ENCODE peak calls at places on chromosomes 13 and 19, in ten cellular contexts. One of them, this sample, is unnamed.

GRCh38 chr19:16274466-16274865 is 50.2 kb upstream of the KLF2 start:
- DNase-seq in K562: no peak
- DNase-seq in MM.1S: no peak
- DNase-seq in brain microvascular endothelial cell: no peak
- DNase-seq in left lung: no peak
- DNase-seq in kidney: no peak
- DNase-seq in endodermal cell: no peak
- DNase-seq in testis: peak; percentile 56
- DNase-seq in IMR-90: no peak
- DNase-seq in body of pancreas: no peak
- DNase-seq in this sample: no peak

GRCh38 chr19:27392027-27392632 is 1820.8 kb downstream of the UQCRFS1 start:
- DNase-seq in K562: no peak
- DNase-seq in MM.1S: no peak
- DNase-seq in brain microvascular endothelial cell: no peak
- DNase-seq in left lung: peak; percentile 20
- DNase-seq in kidney: no peak
- DNase-seq in endodermal cell: peak; percentile 20
- DNase-seq in testis: no peak
- DNase-seq in IMR-90: no peak
- DNase-seq in body of pancreas: no peak
- DNase-seq in this sample: no peak

GRCh38 chr13:26787961-26788360 is 27.4 kb upstream of the GPR12 start:
- DNase-seq in K562: no peak
- DNase-seq in MM.1S: no peak
- DNase-seq in brain microvascular endothelial cell: no peak
- DNase-seq in left lung: no peak
- DNase-seq in kidney: no peak
- DNase-seq in endodermal cell: no peak
- DNase-seq in testis: no peak
- DNase-seq in IMR-90: no peak
- DNase-seq in body of pancreas: no peak
- DNase-seq in this sample: no peak

GRCh38 chr13:85659493-85659892 is 139.7 kb downstream of the SLITRK6 start:
- DNase-seq in K562: no peak
- DNase-seq in MM.1S: no peak
- DNase-seq in brain microvascular endothelial cell: no peak
- DNase-seq in left lung: no peak
- DNase-seq in kidney: no peak
- DNase-seq in endodermal cell: no peak
- DNase-seq in testis: no peak
- DNase-seq in IMR-90: peak; percentile 53
- DNase-seq in body of pancreas: no peak
- DNase-seq in this sample: no peak

GRCh38 chr13:51802601-51803000 is 1.4 kb downstream of the DHRS12 start:
- DNase-seq in K562: no peak
- DNase-seq in MM.1S: no peak
- DNase-seq in brain microvascular endothelial cell: no peak
- DNase-seq in left lung: no peak
- DNase-seq in kidney: no peak
- DNase-seq in endodermal cell: peak; percentile 48
- DNase-seq in testis: no peak
- DNase-seq in IMR-90: no peak
- DNase-seq in body of pancreas: no peak
- DNase-seq in this sample: no peak

GRCh38 chr13:42574011-42574410 is at the start of gene TNFSF11:
- DNase-seq in K562: no peak
- DNase-seq in MM.1S: no peak
- DNase-seq in brain microvascular endothelial cell: no peak
- DNase-seq in left lung: no peak
- DNase-seq in kidney: peak; percentile 71
- DNase-seq in endodermal cell: peak; percentile 85
- DNase-seq in testis: no peak
- DNase-seq in IMR-90: no peak
- DNase-seq in body of pancreas: no peak
- DNase-seq in this sample: no peak

GRCh38 chr13:19864018-19864338 is 529 bp upstream of the ZMYM5 start:
- DNase-seq in K562: peak; percentile 65
- DNase-seq in MM.1S: peak; percentile 38
- DNase-seq in brain microvascular endothelial cell: peak; percentile 56
- DNase-seq in left lung: peak; percentile 84
- DNase-seq in kidney: peak; percentile 95
- DNase-seq in endodermal cell: no peak
- DNase-seq in testis: peak; percentile 67
- DNase-seq in IMR-90: no peak
- DNase-seq in body of pancreas: peak; percentile 63
- DNase-seq in this sample: no peak

GRCh38 chr13:101499406-101499805 is 46.9 kb downstream of the ITGBL1 start:
- DNase-seq in K562: no peak
- DNase-seq in MM.1S: no peak
- DNase-seq in brain microvascular endothelial cell: no peak
- DNase-seq in left lung: no peak
- DNase-seq in kidney: no peak
- DNase-seq in endodermal cell: no peak
- DNase-seq in testis: no peak
- DNase-seq in IMR-90: peak; percentile 10
- DNase-seq in body of pancreas: no peak
- DNase-seq in this sample: no peak

GRCh38 chr19:53518716-53519115 is 19.2 kb upstream of the ZNF331 start:
- DNase-seq in K562: no peak
- DNase-seq in MM.1S: no peak
- DNase-seq in brain microvascular endothelial cell: no peak
- DNase-seq in left lung: no peak
- DNase-seq in kidney: no peak
- DNase-seq in endodermal cell: no peak
- DNase-seq in testis: peak; percentile 72
- DNase-seq in IMR-90: no peak
- DNase-seq in body of pancreas: no peak
- DNase-seq in this sample: no peak

GRCh38 chr19:53521373-53522202 is 16.4 kb upstream of the ZNF331 start:
- DNase-seq in K562: no peak
- DNase-seq in MM.1S: no peak
- DNase-seq in brain microvascular endothelial cell: no peak
- DNase-seq in left lung: no peak
- DNase-seq in kidney: peak; percentile 76
- DNase-seq in endodermal cell: no peak
- DNase-seq in testis: no peak
- DNase-seq in IMR-90: no peak
- DNase-seq in body of pancreas: no peak
- DNase-seq in this sample: no peak

GRCh38 chr19:53520163-53520546 is 17.8 kb upstream of the ZNF331 start:
- DNase-seq in K562: no peak
- DNase-seq in MM.1S: no peak
- DNase-seq in brain microvascular endothelial cell: no peak
- DNase-seq in left lung: no peak
- DNase-seq in kidney: no peak
- DNase-seq in endodermal cell: no peak
- DNase-seq in testis: no peak
- DNase-seq in IMR-90: no peak
- DNase-seq in body of pancreas: no peak
- DNase-seq in this sample: no peak

GRCh38 chr19:53519431-53519830 is 18.5 kb upstream of the ZNF331 start:
- DNase-seq in K562: no peak
- DNase-seq in MM.1S: no peak
- DNase-seq in brain microvascular endothelial cell: no peak
- DNase-seq in left lung: no peak
- DNase-seq in kidney: no peak
- DNase-seq in endodermal cell: no peak
- DNase-seq in testis: peak; percentile 97
- DNase-seq in IMR-90: no peak
- DNase-seq in body of pancreas: peak; percentile 6
- DNase-seq in this sample: no peak

DNA sequence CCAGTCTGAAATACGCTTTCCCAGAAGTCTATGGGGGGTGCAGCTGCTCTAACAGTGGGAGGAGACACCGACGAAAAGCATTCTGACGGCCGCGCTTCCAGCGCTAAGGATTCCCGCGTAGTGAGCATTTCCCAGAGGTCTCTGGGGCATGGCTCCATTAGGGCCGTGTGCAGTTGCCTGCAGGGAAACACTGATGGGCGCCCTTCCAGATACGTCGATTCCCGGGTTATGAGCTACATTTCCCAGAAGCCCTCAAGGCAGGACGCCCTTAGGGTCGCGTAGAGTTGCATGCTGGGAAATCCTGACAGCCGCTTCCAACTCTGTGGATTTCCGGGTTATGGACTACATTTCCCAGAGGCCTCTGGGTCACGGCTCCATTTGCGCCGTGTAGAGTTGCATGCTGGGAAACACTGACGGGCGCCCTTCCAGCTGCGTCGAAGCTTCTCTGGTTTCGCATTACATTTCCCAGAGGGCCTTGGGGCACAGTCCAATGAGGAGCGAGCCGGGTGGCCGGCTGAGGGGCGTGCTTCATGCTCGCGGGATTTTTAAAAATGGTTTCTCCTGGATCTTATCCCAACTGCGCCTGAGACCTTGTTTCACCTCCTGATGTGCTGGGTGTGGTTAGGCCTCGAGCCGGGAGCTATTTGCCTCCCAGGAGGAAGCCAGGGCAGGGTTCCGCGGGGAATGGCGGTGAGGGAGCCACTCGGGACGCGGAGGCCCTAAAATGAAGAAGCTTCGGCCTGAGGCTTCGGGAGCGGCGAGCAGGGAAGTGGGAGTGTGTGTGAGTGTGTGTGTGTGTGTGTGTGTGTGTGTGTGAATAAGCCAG is 17.2 kb upstream of the ZNF331 start:
- DNase-seq in K562: peak; percentile 75
- DNase-seq in MM.1S: peak; percentile 18
- DNase-seq in brain microvascular endothelial cell: peak; percentile 99
- DNase-seq in left lung: peak; percentile 97
- DNase-seq in kidney: peak; percentile 98
- DNase-seq in endodermal cell: peak; percentile 99
- DNase-seq in testis: peak; percentile 99
- DNase-seq in IMR-90: peak; percentile 98
- DNase-seq in body of pancreas: peak; percentile 97
- DNase-seq in this sample: peak; percentile 94
- H3K27ac ChIP-seq in K562: peak overlapping the region; percentile 50
- H3K27ac ChIP-seq in MM.1S: no peak overlapping the region
- H3K27ac ChIP-seq in brain microvascular endothelial cell: peak overlapping the region; percentile 48
- H3K27ac ChIP-seq in left lung: peak overlapping the region; percentile 78
- H3K27ac ChIP-seq in kidney: peak overlapping the region; percentile 66
- H3K27ac ChIP-seq in endodermal cell: peak overlapping the region; percentile 16
- H3K27ac ChIP-seq in testis: peak overlapping the region; percentile 95
- H3K27ac ChIP-seq in IMR-90: peak overlapping the region; percentile 25
- H3K27ac ChIP-seq in body of pancreas: peak overlapping the region; percentile 79
- H3K27ac ChIP-seq in this sample: peak overlapping the region; percentile 90

GRCh38 chr19:10975374-10976036 is 14.7 kb downstream of the SMARCA4 start:
- DNase-seq in K562: no peak
- DNase-seq in MM.1S: no peak
- DNase-seq in brain microvascular endothelial cell: peak; percentile 20
- DNase-seq in left lung: no peak
- DNase-seq in kidney: no peak
- DNase-seq in endodermal cell: no peak
- DNase-seq in testis: peak; percentile 74
- DNase-seq in IMR-90: peak; percentile 66
- DNase-seq in body of pancreas: peak; percentile 36
- DNase-seq in this sample: no peak

GRCh38 chr19:10981496-10981895 is 20.7 kb downstream of the SMARCA4 start:
- DNase-seq in K562: no peak
- DNase-seq in MM.1S: no peak
- DNase-seq in brain microvascular endothelial cell: no peak
- DNase-seq in left lung: no peak
- DNase-seq in kidney: no peak
- DNase-seq in endodermal cell: no peak
- DNase-seq in testis: no peak
- DNase-seq in IMR-90: peak; percentile 73
- DNase-seq in body of pancreas: no peak
- DNase-seq in this sample: no peak

GRCh38 chr19:10976200-10976892 is 15.5 kb downstream of the SMARCA4 start:
- DNase-seq in K562: peak; percentile 11
- DNase-seq in MM.1S: no peak
- DNase-seq in brain microvascular endothelial cell: no peak
- DNase-seq in left lung: no peak
- DNase-seq in kidney: no peak
- DNase-seq in endodermal cell: no peak
- DNase-seq in testis: no peak
- DNase-seq in IMR-90: no peak
- DNase-seq in body of pancreas: no peak
- DNase-seq in this sample: no peak

GRCh38 chr19:10979950-10980349 is 19.1 kb downstream of the SMARCA4 start:
- DNase-seq in K562: no peak
- DNase-seq in MM.1S: peak; percentile 95
- DNase-seq in brain microvascular endothelial cell: no peak
- DNase-seq in left lung: no peak
- DNase-seq in kidney: no peak
- DNase-seq in endodermal cell: no peak
- DNase-seq in testis: no peak
- DNase-seq in IMR-90: no peak
- DNase-seq in body of pancreas: no peak
- DNase-seq in this sample: no peak

DNA sequence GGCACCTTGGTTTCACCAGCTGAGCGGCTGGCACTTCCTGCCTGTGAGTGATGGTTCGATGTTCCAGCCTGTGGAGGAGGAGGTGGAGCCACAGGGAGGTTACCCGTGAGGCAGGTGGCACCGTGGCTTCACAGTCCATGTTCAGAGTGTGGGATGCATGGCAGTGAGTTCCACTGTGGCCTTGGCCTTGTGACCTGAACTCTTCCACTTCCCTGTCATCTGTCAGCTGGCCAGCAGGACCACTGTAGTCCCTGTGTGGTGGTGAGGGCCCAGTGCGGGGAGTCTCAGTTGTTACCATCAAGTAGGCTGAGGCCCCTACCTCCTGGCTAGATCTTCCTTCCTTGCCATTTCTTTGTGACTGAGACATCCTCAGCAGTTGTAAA is 16.9 kb downstream of the SMARCA4 start:
- DNase-seq in K562: no peak
- DNase-seq in MM.1S: no peak
- DNase-seq in brain microvascular endothelial cell: no peak
- DNase-seq in left lung: no peak
- DNase-seq in kidney: no peak
- DNase-seq in endodermal cell: no peak
- DNase-seq in testis: no peak
- DNase-seq in IMR-90: no peak
- DNase-seq in body of pancreas: no peak
- DNase-seq in this sample: no peak
- H3K27ac ChIP-seq in K562: no peak overlapping the region
- H3K27ac ChIP-seq in MM.1S: no peak overlapping the region
- H3K27ac ChIP-seq in brain microvascular endothelial cell: no peak overlapping the region
- H3K27ac ChIP-seq in left lung: no peak overlapping the region
- H3K27ac ChIP-seq in kidney: no peak overlapping the region
- H3K27ac ChIP-seq in endodermal cell: no peak overlapping the region
- H3K27ac ChIP-seq in testis: no peak overlapping the region
- H3K27ac ChIP-seq in IMR-90: no peak overlapping the region
- H3K27ac ChIP-seq in body of pancreas: no peak overlapping the region
- H3K27ac ChIP-seq in this sample: no peak overlapping the region

GRCh38 chr19:18496980-18497256 is 25.0 kb downstream of the ELL start:
- DNase-seq in K562: no peak
- DNase-seq in MM.1S: no peak
- DNase-seq in brain microvascular endothelial cell: no peak
- DNase-seq in left lung: no peak
- DNase-seq in kidney: no peak
- DNase-seq in endodermal cell: no peak
- DNase-seq in testis: no peak
- DNase-seq in IMR-90: no peak
- DNase-seq in body of pancreas: no peak
- DNase-seq in this sample: no peak

GRCh38 chr19:18493440-18494266 is 28.2 kb downstream of the ELL start:
- DNase-seq in K562: no peak
- DNase-seq in MM.1S: no peak
- DNase-seq in brain microvascular endothelial cell: no peak
- DNase-seq in left lung: no peak
- DNase-seq in kidney: no peak
- DNase-seq in endodermal cell: no peak
- DNase-seq in testis: peak; percentile 71
- DNase-seq in IMR-90: no peak
- DNase-seq in body of pancreas: no peak
- DNase-seq in this sample: no peak

GRCh38 chr19:18495204-18495911 is 26.5 kb downstream of the ELL start:
- DNase-seq in K562: no peak
- DNase-seq in MM.1S: no peak
- DNase-seq in brain microvascular endothelial cell: no peak
- DNase-seq in left lung: no peak
- DNase-seq in kidney: no peak
- DNase-seq in endodermal cell: no peak
- DNase-seq in testis: peak; percentile 41
- DNase-seq in IMR-90: no peak
- DNase-seq in body of pancreas: no peak
- DNase-seq in this sample: no peak

GRCh38 chr19:18494267-18494607 is 27.6 kb downstream of the ELL start:
- DNase-seq in K562: no peak
- DNase-seq in MM.1S: no peak
- DNase-seq in brain microvascular endothelial cell: peak; percentile 28
- DNase-seq in left lung: no peak
- DNase-seq in kidney: no peak
- DNase-seq in endodermal cell: no peak
- DNase-seq in testis: no peak
- DNase-seq in IMR-90: peak; percentile 69
- DNase-seq in body of pancreas: no peak
- DNase-seq in this sample: no peak

DNA sequence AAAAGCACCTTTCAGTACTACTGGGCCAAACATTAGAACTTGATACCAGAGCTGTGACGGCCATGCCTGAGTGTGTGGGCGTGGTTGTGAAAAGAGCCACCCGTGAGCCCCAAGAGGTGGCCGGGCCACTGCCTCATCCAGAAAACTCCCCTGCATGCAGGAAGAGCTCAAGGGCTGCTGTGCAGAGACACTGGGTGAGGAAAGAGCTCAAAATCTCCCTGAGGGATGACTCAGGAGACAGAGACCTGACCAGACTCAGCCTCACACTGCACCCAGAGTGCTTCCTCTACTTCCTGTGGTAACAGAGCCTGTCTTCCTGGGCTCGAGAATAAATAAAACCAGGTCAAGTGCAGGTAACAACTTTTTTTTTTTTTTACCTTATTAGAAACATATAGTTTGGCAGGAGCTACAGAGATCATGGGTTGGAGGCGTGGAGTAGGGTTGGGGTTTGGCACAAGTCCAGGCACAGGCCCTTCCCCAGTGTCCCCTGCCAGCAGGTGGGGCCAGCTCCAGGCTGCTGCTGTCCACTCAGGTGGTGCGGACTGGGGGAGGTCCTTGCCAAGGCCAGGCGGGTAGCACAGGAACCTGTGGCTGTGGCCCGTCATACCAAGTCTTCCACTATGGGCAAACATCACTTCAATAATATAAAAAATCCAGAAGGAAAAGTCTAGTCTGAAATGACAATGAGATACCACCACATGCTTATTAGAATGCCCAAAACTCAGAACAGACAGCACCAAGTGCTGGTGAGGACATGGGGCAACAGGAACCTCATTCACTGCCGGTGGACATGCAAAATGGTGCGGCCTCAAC is 25.5 kb downstream of the ELL start:
- DNase-seq in K562: peak; percentile 72
- DNase-seq in MM.1S: peak; percentile 18
- DNase-seq in brain microvascular endothelial cell: peak; percentile 61
- DNase-seq in left lung: peak; percentile 79
- DNase-seq in kidney: peak; percentile 90
- DNase-seq in endodermal cell: no peak
- DNase-seq in testis: no peak
- DNase-seq in IMR-90: peak; percentile 80
- DNase-seq in body of pancreas: peak; percentile 90
- DNase-seq in this sample: no peak
- H3K27ac ChIP-seq in K562: no peak overlapping the region
- H3K27ac ChIP-seq in MM.1S: no peak overlapping the region
- H3K27ac ChIP-seq in brain microvascular endothelial cell: peak overlapping the region; percentile 41
- H3K27ac ChIP-seq in left lung: peak overlapping the region; percentile 21
- H3K27ac ChIP-seq in kidney: peak overlapping the region; percentile 71
- H3K27ac ChIP-seq in endodermal cell: no peak overlapping the region
- H3K27ac ChIP-seq in testis: no peak overlapping the region
- H3K27ac ChIP-seq in IMR-90: no peak overlapping the region
- H3K27ac ChIP-seq in body of pancreas: peak overlapping the region; percentile 30
- H3K27ac ChIP-seq in this sample: peak overlapping the region; percentile 35

DNA sequence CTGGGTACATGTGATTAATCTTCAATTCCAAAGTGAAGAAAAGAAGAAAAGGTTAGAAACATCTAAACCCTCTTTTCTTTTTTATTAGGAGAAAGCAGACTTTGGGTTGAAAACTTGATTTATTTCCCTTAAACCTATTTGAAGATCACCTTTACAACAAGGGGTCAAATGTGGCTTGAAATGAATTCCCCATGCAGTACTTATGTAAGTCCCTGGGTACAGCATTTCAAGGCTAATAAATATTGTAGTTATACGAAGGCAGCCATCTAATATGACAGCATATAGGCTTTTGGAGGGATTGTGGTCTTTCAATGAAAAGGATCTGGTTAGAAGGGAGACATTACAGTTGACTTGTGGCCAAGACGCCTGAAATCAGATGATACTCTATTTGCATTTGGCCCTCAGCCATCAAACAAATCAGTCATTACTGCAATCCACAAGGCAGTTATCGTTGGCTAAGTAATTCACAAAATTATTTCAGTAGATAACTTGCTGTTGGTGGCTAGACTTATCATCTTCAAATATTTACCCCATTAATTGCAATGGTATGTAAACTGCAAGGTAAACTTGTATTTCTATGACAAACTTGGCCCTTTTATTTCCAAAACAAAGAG is 242.7 kb downstream of the DCLK1 start:
- DNase-seq in K562: no peak
- DNase-seq in MM.1S: no peak
- DNase-seq in brain microvascular endothelial cell: no peak
- DNase-seq in left lung: no peak
- DNase-seq in kidney: no peak
- DNase-seq in endodermal cell: no peak
- DNase-seq in testis: no peak
- DNase-seq in IMR-90: peak; percentile 18
- DNase-seq in body of pancreas: no peak
- DNase-seq in this sample: no peak
- H3K27ac ChIP-seq in K562: no peak overlapping the region
- H3K27ac ChIP-seq in MM.1S: no peak overlapping the region
- H3K27ac ChIP-seq in brain microvascular endothelial cell: no peak overlapping the region
- H3K27ac ChIP-seq in left lung: no peak overlapping the region
- H3K27ac ChIP-seq in kidney: no peak overlapping the region
- H3K27ac ChIP-seq in endodermal cell: no peak overlapping the region
- H3K27ac ChIP-seq in testis: no peak overlapping the region
- H3K27ac ChIP-seq in IMR-90: no peak overlapping the region
- H3K27ac ChIP-seq in body of pancreas: no peak overlapping the region
- H3K27ac ChIP-seq in this sample: no peak overlapping the region

This sample was measured in breast epithelium.